ENCODE peak calls at places on chromosome 16, in four cellular contexts. V is heart right ventricle, B is ovary, Z is body of pancreas. O is an unnamed sample.

GRCh38 chr16:2206780-2207433 is 1.7 kb downstream of the MLST8 start:
- DNase-seq in B (no peak), Z (no peak), V (no peak), O (no peak)

GRCh38 chr16:68889508-68890150 is 46.3 kb downstream of the TANGO6 start:
- DNase-seq in V (no peak), Z (no peak), B (no peak), O (no peak)

GRCh38 chr16:66476328-66477027 is 49.4 kb downstream of the BEAN1 start:
- DNase-seq in B (no peak), V (no peak), Z (no peak), O (no peak)

GRCh38 chr16:4053663-4054479 is 62.4 kb downstream of the ADCY9 start:
- DNase-seq in Z (peak), B (peak), V (peak), O (peak)

GRCh38 chr16:19666451-19666850 is 51.6 kb downstream of the KNOP1 start:
- DNase-seq in Z (no peak), B (no peak), V (peak), O (no peak)

GRCh38 chr16:87241135-87241771 is 75.9 kb downstream of the C16orf95 start:
- DNase-seq in V (no peak), B (no peak), Z (no peak), O (no peak)

GRCh38 chr16:27127293-27127692 is 60.6 kb downstream of the C16orf82 start:
- DNase-seq in B (no peak), V (no peak), Z (no peak), O (no peak)

GRCh38 chr16:8795096-8795495 is 2.3 kb downstream of the TMEM186 start:
- DNase-seq in V (no peak), Z (no peak), B (no peak), O (peak)

GRCh38 chr16:72857841-72858594 is 189.9 kb downstream of the ZFHX3 start:
- DNase-seq in V (no peak), Z (no peak), B (no peak), O (no peak)

GRCh38 chr16:57504491-57504890 is 18.2 kb upstream of the DOK4 start:
- DNase-seq in V (no peak), B (no peak), Z (no peak), O (no peak)

GRCh38 chr16:65327346-65327745 is 205.5 kb upstream of the CDH11 start:
- DNase-seq in B (no peak), Z (no peak), V (no peak), O (no peak)

GRCh38 chr16:49839462-49839825 is 16.5 kb downstream of the ZNF423 start:
- DNase-seq in V (no peak), B (no peak), Z (no peak), O (no peak)

GRCh38 chr16:3654249-3654991 is at the start of gene DNASE1:
- DNase-seq in B (no peak), V (peak), Z (peak), O (peak)

GRCh38 chr16:68732741-68733399 is 4.2 kb upstream of the CDH1 start:
- DNase-seq in V (no peak), Z (no peak), B (no peak), O (no peak)

GRCh38 chr16:21598676-21599157 is 660 bp upstream of the METTL9 start:
- DNase-seq in B (no peak), Z (peak), V (no peak), O (no peak)

GRCh38 chr16:21603920-21604319 is 4.5 kb downstream of the METTL9 start:
- DNase-seq in V (no peak), B (no peak), Z (no peak), O (no peak)

GRCh38 chr16:21599158-21599993 is at the start of gene METTL9:
- DNase-seq in B (peak), V (peak), Z (peak), O (peak)

GRCh38 chr16:21599994-21600773 is 807 bp downstream of the METTL9 start:
- DNase-seq in V (no peak), B (no peak), Z (peak), O (no peak)

GRCh38 chr16:21602785-21603184 is 3.4 kb downstream of the METTL9 start:
- DNase-seq in Z (no peak), V (no peak), B (no peak), O (no peak)
- H3K4me3 ChIP-seq in Z (no peak), V (no peak), B (no peak), O (no peak)

GRCh38 chr16:79764415-79765149 is 164.0 kb upstream of the MAF start:
- DNase-seq in Z (no peak), V (no peak), B (no peak), O (no peak)

GRCh38 chr16:79769320-79770243 is 169.0 kb upstream of the MAF start:
- DNase-seq in B (no peak), V (no peak), Z (no peak), O (no peak)

GRCh38 chr16:79768594-79768993 is 168.1 kb upstream of the MAF start:
- DNase-seq in V (no peak), Z (peak), B (no peak), O (no peak)

GRCh38 chr16:79770244-79771064 is 169.9 kb upstream of the MAF start:
- DNase-seq in Z (peak), V (peak), B (peak), O (peak)

GRCh38 chr16:79767597-79768280 is 167.2 kb upstream of the MAF start:
- DNase-seq in V (no peak), B (peak), Z (peak), O (peak)
- TF ChIP-seq CTCF in V (no peak), B (no peak), Z (peak), O (peak)

GRCh38 chr16:81237942-81238295 is 570 bp upstream of the BCO1 start:
- DNase-seq in B (no peak), Z (no peak), V (no peak), O (no peak)
- H3K4me3 ChIP-seq in B (no peak), Z (no peak), V (no peak), O (no peak)

GRCh38 chr16:88476203-88476602 is 23.1 kb downstream of the ZFPM1 start:
- DNase-seq in Z (no peak), B (no peak), V (no peak), O (no peak)
- TF ChIP-seq CTCF in Z (no peak), B (no peak), V (no peak), O (no peak)

GRCh38 chr16:89475144-89475543 is 15.2 kb downstream of the ANKRD11 start:
- DNase-seq in V (no peak), Z (no peak), B (no peak), O (no peak)

GRCh38 chr16:89478576-89479221 is 11.7 kb downstream of the ANKRD11 start:
- DNase-seq in V (no peak), Z (no peak), B (no peak), O (no peak)

GRCh38 chr16:89473791-89474414 is 16.5 kb downstream of the ANKRD11 start:
- DNase-seq in B (no peak), Z (no peak), V (no peak), O (peak)

GRCh38 chr16:89476379-89476778 is 14.0 kb downstream of the ANKRD11 start:
- DNase-seq in Z (no peak), V (no peak), B (no peak), O (no peak)

DNA sequence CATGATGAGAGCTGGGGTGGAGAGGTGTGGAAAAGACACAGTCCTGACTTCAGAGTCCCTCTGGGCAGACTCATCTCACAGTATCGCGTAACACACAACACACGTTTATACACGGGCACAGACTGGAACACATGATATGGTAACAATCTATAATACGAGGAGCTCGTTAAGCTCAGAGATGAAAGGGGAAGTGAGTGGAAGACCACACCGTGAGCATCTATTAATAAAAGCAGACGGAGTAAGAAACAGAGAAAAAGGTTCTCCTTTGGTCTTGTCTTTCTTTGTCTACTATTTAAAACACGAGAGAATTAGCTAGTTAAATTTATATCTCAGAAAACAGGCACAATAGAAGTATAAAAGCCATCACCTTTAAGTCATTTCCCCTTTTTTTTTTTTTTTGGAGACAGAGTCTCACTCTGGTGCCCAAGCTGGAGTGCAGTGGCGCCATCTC is 13.5 kb downstream of the ANKRD11 start:
- DNase-seq in B (no peak), V (no peak), Z (no peak), O (no peak)
- H3K4me3 ChIP-seq in B (no peak), V (no peak), Z (no peak), O (no peak)

GRCh38 chr16:22973451-22973991 is 159.6 kb downstream of the HS3ST2 start:
- DNase-seq in B (no peak), Z (no peak), V (no peak), O (no peak)
- TF ChIP-seq CTCF in B (no peak), Z (no peak), V (no peak), O (no peak)